ENCODE peak calls at places on chromosomes 4 and X, in seven cellular contexts. One of them, this sample, is unnamed.

GRCh38 chr4:47122592-47123291 is 91.4 kb downstream of the GABRB1 start:
- DNase-seq in lower leg skin: peak
- DNase-seq in CD4-positive, CD25-positive, alpha-beta regulatory T cell: peak
- DNase-seq in left ventricle myocardium inferior: no peak
- DNase-seq in upper lobe of left lung: peak
- DNase-seq in PC-3: peak
- DNase-seq in lung: peak
- DNase-seq in this sample: peak

GRCh38 chr4:76457885-76458284 is 22.9 kb downstream of the SHROOM3 start:
- DNase-seq in lower leg skin: no peak
- DNase-seq in CD4-positive, CD25-positive, alpha-beta regulatory T cell: no peak
- DNase-seq in left ventricle myocardium inferior: no peak
- DNase-seq in upper lobe of left lung: no peak
- DNase-seq in PC-3: no peak
- DNase-seq in lung: no peak
- DNase-seq in this sample: no peak

GRCh38 chrX:107712231-107713204 is 63.1 kb downstream of the TSC22D3 start:
- DNase-seq in lower leg skin: peak
- DNase-seq in CD4-positive, CD25-positive, alpha-beta regulatory T cell: no peak
- DNase-seq in left ventricle myocardium inferior: no peak
- DNase-seq in upper lobe of left lung: peak
- DNase-seq in PC-3: no peak
- DNase-seq in lung: no peak
- DNase-seq in this sample: no peak

GRCh38 chr4:94419956-94420355 is 31.8 kb upstream of the PDLIM5 start:
- DNase-seq in lower leg skin: no peak
- DNase-seq in CD4-positive, CD25-positive, alpha-beta regulatory T cell: no peak
- DNase-seq in left ventricle myocardium inferior: no peak
- DNase-seq in upper lobe of left lung: no peak
- DNase-seq in PC-3: peak
- DNase-seq in lung: no peak
- DNase-seq in this sample: no peak

GRCh38 chr4:2402941-2403340 is 15.5 kb downstream of the ZFYVE28 start:
- DNase-seq in lower leg skin: no peak
- DNase-seq in CD4-positive, CD25-positive, alpha-beta regulatory T cell: no peak
- DNase-seq in left ventricle myocardium inferior: no peak
- DNase-seq in upper lobe of left lung: no peak
- DNase-seq in PC-3: no peak
- DNase-seq in lung: no peak
- DNase-seq in this sample: no peak

GRCh38 chr4:51884606-51885005 is 41.7 kb downstream of the DCUN1D4 start:
- DNase-seq in lower leg skin: no peak
- DNase-seq in CD4-positive, CD25-positive, alpha-beta regulatory T cell: peak
- DNase-seq in left ventricle myocardium inferior: no peak
- DNase-seq in upper lobe of left lung: no peak
- DNase-seq in PC-3: no peak
- DNase-seq in lung: no peak
- DNase-seq in this sample: no peak

GRCh38 chr4:2166253-2166652 is 75.7 kb downstream of the HAUS3 start:
- DNase-seq in lower leg skin: no peak
- DNase-seq in CD4-positive, CD25-positive, alpha-beta regulatory T cell: no peak
- DNase-seq in left ventricle myocardium inferior: no peak
- DNase-seq in upper lobe of left lung: no peak
- DNase-seq in PC-3: no peak
- DNase-seq in lung: no peak
- DNase-seq in this sample: no peak

GRCh38 chr4:71230613-71231012 is 108.2 kb upstream of the SLC4A4 start:
- DNase-seq in lower leg skin: no peak
- DNase-seq in CD4-positive, CD25-positive, alpha-beta regulatory T cell: no peak
- DNase-seq in left ventricle myocardium inferior: no peak
- DNase-seq in upper lobe of left lung: no peak
- DNase-seq in PC-3: no peak
- DNase-seq in lung: no peak
- DNase-seq in this sample: no peak

GRCh38 chr4:77022581-77023133 is 53.1 kb downstream of the CCNI start:
- DNase-seq in lower leg skin: no peak
- DNase-seq in CD4-positive, CD25-positive, alpha-beta regulatory T cell: no peak
- DNase-seq in left ventricle myocardium inferior: no peak
- DNase-seq in upper lobe of left lung: no peak
- DNase-seq in PC-3: no peak
- DNase-seq in lung: no peak
- DNase-seq in this sample: no peak

GRCh38 chrX:134443020-134443419 is 16.9 kb upstream of the HPRT1 start:
- DNase-seq in lower leg skin: no peak
- DNase-seq in CD4-positive, CD25-positive, alpha-beta regulatory T cell: no peak
- DNase-seq in left ventricle myocardium inferior: no peak
- DNase-seq in upper lobe of left lung: no peak
- DNase-seq in PC-3: no peak
- DNase-seq in lung: no peak
- DNase-seq in this sample: no peak

GRCh38 chrX:24767557-24767956 is 73.8 kb downstream of the POLA1 start:
- DNase-seq in lower leg skin: no peak
- DNase-seq in CD4-positive, CD25-positive, alpha-beta regulatory T cell: no peak
- DNase-seq in left ventricle myocardium inferior: no peak
- DNase-seq in upper lobe of left lung: no peak
- DNase-seq in PC-3: peak
- DNase-seq in lung: no peak
- DNase-seq in this sample: no peak

GRCh38 chr4:67549123-67549522 is 3.8 kb upstream of the CENPC start:
- DNase-seq in lower leg skin: no peak
- DNase-seq in CD4-positive, CD25-positive, alpha-beta regulatory T cell: peak
- DNase-seq in left ventricle myocardium inferior: no peak
- DNase-seq in upper lobe of left lung: no peak
- DNase-seq in PC-3: peak
- DNase-seq in lung: no peak
- DNase-seq in this sample: peak

GRCh38 chr4:21888195-21888976 is 60.2 kb downstream of the KCNIP4 start:
- DNase-seq in lower leg skin: no peak
- DNase-seq in CD4-positive, CD25-positive, alpha-beta regulatory T cell: no peak
- DNase-seq in left ventricle myocardium inferior: no peak
- DNase-seq in upper lobe of left lung: no peak
- DNase-seq in PC-3: peak
- DNase-seq in lung: no peak
- DNase-seq in this sample: no peak

GRCh38 chr4:48129307-48130014 is 4.6 kb downstream of the TXK start:
- DNase-seq in lower leg skin: no peak
- DNase-seq in CD4-positive, CD25-positive, alpha-beta regulatory T cell: peak
- DNase-seq in left ventricle myocardium inferior: no peak
- DNase-seq in upper lobe of left lung: no peak
- DNase-seq in PC-3: peak
- DNase-seq in lung: no peak
- DNase-seq in this sample: no peak

GRCh38 chr4:170400346-170400745 is 310.6 kb upstream of the AADAT start:
- DNase-seq in lower leg skin: no peak
- DNase-seq in CD4-positive, CD25-positive, alpha-beta regulatory T cell: no peak
- DNase-seq in left ventricle myocardium inferior: no peak
- DNase-seq in upper lobe of left lung: no peak
- DNase-seq in PC-3: peak
- DNase-seq in lung: no peak
- DNase-seq in this sample: no peak

GRCh38 chr4:119098306-119098705 is 37.3 kb upstream of the MYOZ2 start:
- DNase-seq in lower leg skin: no peak
- DNase-seq in CD4-positive, CD25-positive, alpha-beta regulatory T cell: no peak
- DNase-seq in left ventricle myocardium inferior: no peak
- DNase-seq in upper lobe of left lung: no peak
- DNase-seq in PC-3: no peak
- DNase-seq in lung: no peak
- DNase-seq in this sample: no peak

GRCh38 chr4:119731778-119732177 is 103.2 kb upstream of the PDE5A start:
- DNase-seq in lower leg skin: no peak
- DNase-seq in CD4-positive, CD25-positive, alpha-beta regulatory T cell: no peak
- DNase-seq in left ventricle myocardium inferior: no peak
- DNase-seq in upper lobe of left lung: no peak
- DNase-seq in PC-3: no peak
- DNase-seq in lung: no peak
- DNase-seq in this sample: no peak

GRCh38 chrX:153900806-153901752 is 3.4 kb upstream of the AVPR2 start:
- DNase-seq in lower leg skin: peak
- DNase-seq in CD4-positive, CD25-positive, alpha-beta regulatory T cell: peak
- DNase-seq in left ventricle myocardium inferior: peak
- DNase-seq in upper lobe of left lung: peak
- DNase-seq in PC-3: peak
- DNase-seq in lung: peak
- DNase-seq in this sample: peak

GRCh38 chrX:10199212-10199611 is 42.4 kb downstream of the CLCN4 start:
- DNase-seq in lower leg skin: peak
- DNase-seq in CD4-positive, CD25-positive, alpha-beta regulatory T cell: peak
- DNase-seq in left ventricle myocardium inferior: peak
- DNase-seq in upper lobe of left lung: peak
- DNase-seq in PC-3: no peak
- DNase-seq in lung: peak
- DNase-seq in this sample: no peak

GRCh38 chr4:26062221-26062620 is 148.2 kb downstream of the SMIM20 start:
- DNase-seq in lower leg skin: no peak
- DNase-seq in CD4-positive, CD25-positive, alpha-beta regulatory T cell: no peak
- DNase-seq in left ventricle myocardium inferior: no peak
- DNase-seq in upper lobe of left lung: no peak
- DNase-seq in PC-3: no peak
- DNase-seq in lung: no peak
- DNase-seq in this sample: no peak

GRCh38 chrX:64205441-64205734 is at the start of gene AMER1:
- DNase-seq in lower leg skin: no peak
- DNase-seq in CD4-positive, CD25-positive, alpha-beta regulatory T cell: no peak
- DNase-seq in left ventricle myocardium inferior: no peak
- DNase-seq in upper lobe of left lung: no peak
- DNase-seq in PC-3: no peak
- DNase-seq in lung: no peak
- DNase-seq in this sample: no peak

GRCh38 chr4:175339100-175339707 is 421.0 kb downstream of the ADAM29 start:
- DNase-seq in lower leg skin: no peak
- DNase-seq in CD4-positive, CD25-positive, alpha-beta regulatory T cell: no peak
- DNase-seq in left ventricle myocardium inferior: no peak
- DNase-seq in upper lobe of left lung: no peak
- DNase-seq in PC-3: no peak
- DNase-seq in lung: no peak
- DNase-seq in this sample: no peak

GRCh38 chr4:86481429-86481828 is 112.7 kb upstream of the PTPN13 start:
- DNase-seq in lower leg skin: no peak
- DNase-seq in CD4-positive, CD25-positive, alpha-beta regulatory T cell: no peak
- DNase-seq in left ventricle myocardium inferior: no peak
- DNase-seq in upper lobe of left lung: no peak
- DNase-seq in PC-3: peak
- DNase-seq in lung: no peak
- DNase-seq in this sample: no peak

GRCh38 chr4:153649572-153649991 is 34.5 kb upstream of the TLR2 start:
- DNase-seq in lower leg skin: no peak
- DNase-seq in CD4-positive, CD25-positive, alpha-beta regulatory T cell: peak
- DNase-seq in left ventricle myocardium inferior: no peak
- DNase-seq in upper lobe of left lung: no peak
- DNase-seq in PC-3: peak
- DNase-seq in lung: no peak
- DNase-seq in this sample: peak

GRCh38 chr4:124253080-124253479 is 459.5 kb downstream of the ANKRD50 start:
- DNase-seq in lower leg skin: peak
- DNase-seq in CD4-positive, CD25-positive, alpha-beta regulatory T cell: no peak
- DNase-seq in left ventricle myocardium inferior: no peak
- DNase-seq in upper lobe of left lung: no peak
- DNase-seq in PC-3: no peak
- DNase-seq in lung: no peak
- DNase-seq in this sample: no peak

DNA sequence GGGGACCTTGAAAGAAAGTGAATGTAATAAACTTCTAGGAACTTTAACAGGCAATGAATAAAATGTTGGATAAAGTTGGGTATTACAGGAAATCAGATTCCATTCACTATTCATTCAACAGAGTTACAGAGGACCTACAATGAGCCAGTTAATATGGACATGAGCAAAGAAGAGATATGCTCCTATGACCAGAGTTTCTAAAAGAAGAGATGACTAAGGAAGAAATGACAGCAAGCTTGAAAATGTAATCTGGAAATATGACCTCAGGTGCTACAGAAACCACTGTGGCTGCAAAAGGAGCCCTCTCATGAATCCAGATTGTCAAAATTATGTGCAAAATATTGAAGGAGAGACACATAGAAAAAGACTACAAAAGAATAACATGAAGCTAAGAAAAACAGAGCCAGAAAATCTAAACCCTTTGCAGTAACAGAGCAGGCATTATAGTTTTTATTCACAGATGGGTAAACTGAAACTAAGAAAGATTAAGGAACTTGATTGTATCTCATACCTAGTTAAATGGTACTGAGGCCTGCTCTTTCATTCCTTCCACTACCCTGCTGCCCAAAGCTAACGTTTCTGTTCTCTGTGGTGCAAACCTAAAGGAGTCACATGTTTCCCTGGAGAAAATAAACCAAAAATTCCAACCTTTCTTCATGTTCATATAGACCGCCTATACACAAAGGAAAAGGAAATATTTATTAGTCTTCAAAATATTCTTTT is 378.3 kb downstream of the GBA3 start:
- DNase-seq in lower leg skin: no peak
- DNase-seq in CD4-positive, CD25-positive, alpha-beta regulatory T cell: no peak
- DNase-seq in left ventricle myocardium inferior: no peak
- DNase-seq in upper lobe of left lung: no peak
- DNase-seq in PC-3: no peak
- DNase-seq in lung: no peak
- DNase-seq in this sample: no peak
- H3K4me3 ChIP-seq in lower leg skin: no peak
- H3K4me3 ChIP-seq in CD4-positive, CD25-positive, alpha-beta regulatory T cell: no peak
- H3K4me3 ChIP-seq in left ventricle myocardium inferior: no peak
- H3K4me3 ChIP-seq in upper lobe of left lung: no peak
- H3K4me3 ChIP-seq in PC-3: no peak
- H3K4me3 ChIP-seq in lung: no peak
- H3K4me3 ChIP-seq in this sample: no peak

DNA sequence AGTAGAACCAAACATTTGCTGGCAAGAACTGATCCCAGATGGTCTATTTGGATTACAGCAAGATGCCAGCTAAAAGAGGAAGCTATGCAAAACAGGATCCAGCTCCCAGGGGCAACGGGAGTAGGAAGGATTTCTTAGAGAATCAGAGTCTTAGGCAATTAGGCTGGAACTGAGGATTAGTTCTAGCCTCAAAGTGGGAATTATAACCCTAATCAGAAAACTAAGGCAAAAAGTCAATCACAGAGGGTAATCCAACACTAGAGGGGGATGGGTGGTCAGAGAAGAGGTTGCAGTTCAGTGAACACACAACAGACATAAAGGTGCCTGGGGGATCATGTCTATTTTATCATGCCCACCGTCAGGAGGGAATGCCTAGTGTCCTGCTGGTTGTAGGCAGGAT is 133.0 kb upstream of the PLS3 start:
- DNase-seq in lower leg skin: no peak
- DNase-seq in CD4-positive, CD25-positive, alpha-beta regulatory T cell: no peak
- DNase-seq in left ventricle myocardium inferior: no peak
- DNase-seq in upper lobe of left lung: no peak
- DNase-seq in PC-3: no peak
- DNase-seq in lung: no peak
- DNase-seq in this sample: no peak
- H3K4me3 ChIP-seq in lower leg skin: no peak
- H3K4me3 ChIP-seq in CD4-positive, CD25-positive, alpha-beta regulatory T cell: no peak
- H3K4me3 ChIP-seq in left ventricle myocardium inferior: no peak
- H3K4me3 ChIP-seq in upper lobe of left lung: no peak
- H3K4me3 ChIP-seq in PC-3: no peak
- H3K4me3 ChIP-seq in lung: no peak
- H3K4me3 ChIP-seq in this sample: no peak

GRCh38 chr4:108953941-108954340 is 191.1 kb upstream of the ETNPPL start:
- DNase-seq in lower leg skin: no peak
- DNase-seq in CD4-positive, CD25-positive, alpha-beta regulatory T cell: no peak
- DNase-seq in left ventricle myocardium inferior: no peak
- DNase-seq in upper lobe of left lung: no peak
- DNase-seq in PC-3: no peak
- DNase-seq in lung: no peak
- DNase-seq in this sample: no peak
- H3K4me3 ChIP-seq in lower leg skin: no peak
- H3K4me3 ChIP-seq in CD4-positive, CD25-positive, alpha-beta regulatory T cell: no peak
- H3K4me3 ChIP-seq in left ventricle myocardium inferior: no peak
- H3K4me3 ChIP-seq in upper lobe of left lung: no peak
- H3K4me3 ChIP-seq in PC-3: no peak
- H3K4me3 ChIP-seq in lung: no peak
- H3K4me3 ChIP-seq in this sample: no peak

GRCh38 chr4:4259484-4260100 is 11.6 kb upstream of the TMEM128 start:
- DNase-seq in lower leg skin: no peak
- DNase-seq in CD4-positive, CD25-positive, alpha-beta regulatory T cell: no peak
- DNase-seq in left ventricle myocardium inferior: no peak
- DNase-seq in upper lobe of left lung: no peak
- DNase-seq in PC-3: no peak
- DNase-seq in lung: no peak
- DNase-seq in this sample: no peak
- H3K4me3 ChIP-seq in lower leg skin: no peak
- H3K4me3 ChIP-seq in CD4-positive, CD25-positive, alpha-beta regulatory T cell: no peak
- H3K4me3 ChIP-seq in left ventricle myocardium inferior: peak
- H3K4me3 ChIP-seq in upper lobe of left lung: no peak
- H3K4me3 ChIP-seq in PC-3: no peak
- H3K4me3 ChIP-seq in lung: no peak
- H3K4me3 ChIP-seq in this sample: no peak